ENCODE peak calls at places on chromosomes 2 and 18, in four cellular contexts. U, Y, I and A are unnamed samples.

GRCh38 chr18:23859466-23860352 is 154.8 kb upstream of the TTC39C start:
- DNase-seq in U (no peak), Y (no peak), I (no peak), A (no peak)

GRCh38 chr18:76490701-76491171 is 4.3 kb downstream of the ZNF516 start:
- DNase-seq in U (peak), Y (peak), I (no peak), A (peak)

GRCh38 chr18:51077217-51077616 is 47.2 kb downstream of the SMAD4 start:
- DNase-seq in U (peak), Y (no peak), I (peak), A (no peak)

GRCh38 chr2:128473175-128474013 is 154.7 kb upstream of the HS6ST1 start:
- DNase-seq in U (peak), Y (no peak), I (peak), A (no peak)

GRCh38 chr2:40353236-40353635 is 98.7 kb downstream of the SLC8A1 start:
- DNase-seq in U (peak), Y (no peak), I (peak), A (no peak)

GRCh38 chr2:144510206-144510991 is 9.5 kb downstream of the ZEB2 start:
- DNase-seq in U (no peak), Y (no peak), I (peak), A (no peak)

GRCh38 chr2:27921424-27921823 is 30.9 kb downstream of the BABAM2 start:
- DNase-seq in U (no peak), Y (no peak), I (no peak), A (no peak)

GRCh38 chr18:49747876-49748275 is 65.5 kb downstream of the ACAA2 start:
- DNase-seq in U (peak), Y (no peak), I (peak), A (no peak)

GRCh38 chr18:48036191-48036590 is 105.7 kb upstream of the SMAD2 start:
- DNase-seq in U (peak), Y (no peak), I (peak), A (no peak)

GRCh38 chr2:46308081-46308480 is 10.9 kb downstream of the EPAS1 start:
- DNase-seq in U (peak), Y (no peak), I (peak), A (no peak)

GRCh38 chr2:165815299-165815698 is 21.3 kb upstream of the GALNT3 start:
- DNase-seq in U (no peak), Y (no peak), I (no peak), A (no peak)

GRCh38 chr2:130854301-130854700 is 17.6 kb downstream of the ARHGEF4 start:
- DNase-seq in U (no peak), Y (no peak), I (no peak), A (no peak)

GRCh38 chr2:50345691-50346090 is 686.2 kb downstream of the NRXN1 start:
- DNase-seq in U (no peak), Y (no peak), I (no peak), A (no peak)

GRCh38 chr2:55843992-55844345 is 79.6 kb downstream of the EFEMP1 start:
- DNase-seq in U (no peak), Y (no peak), I (no peak), A (no peak)

GRCh38 chr2:161273038-161273760 is 35.0 kb upstream of the PSMD14 start:
- DNase-seq in U (peak), Y (peak), I (peak), A (peak)

GRCh38 chr18:62289047-62289446 is 36.1 kb upstream of the TNFRSF11A start:
- DNase-seq in U (no peak), Y (no peak), I (no peak), A (no peak)

GRCh38 chr18:74654637-74655036 is 57.0 kb downstream of the ZNF407 start:
- DNase-seq in U (peak), Y (peak), I (peak), A (no peak)

GRCh38 chr2:234203135-234203984 is 152.9 kb downstream of the SPP2 start:
- DNase-seq in U (peak), Y (no peak), I (peak), A (peak)

GRCh38 chr2:71684226-71685072 is 231.1 kb downstream of the DYSF start:
- DNase-seq in U (no peak), Y (no peak), I (no peak), A (no peak)

DNA sequence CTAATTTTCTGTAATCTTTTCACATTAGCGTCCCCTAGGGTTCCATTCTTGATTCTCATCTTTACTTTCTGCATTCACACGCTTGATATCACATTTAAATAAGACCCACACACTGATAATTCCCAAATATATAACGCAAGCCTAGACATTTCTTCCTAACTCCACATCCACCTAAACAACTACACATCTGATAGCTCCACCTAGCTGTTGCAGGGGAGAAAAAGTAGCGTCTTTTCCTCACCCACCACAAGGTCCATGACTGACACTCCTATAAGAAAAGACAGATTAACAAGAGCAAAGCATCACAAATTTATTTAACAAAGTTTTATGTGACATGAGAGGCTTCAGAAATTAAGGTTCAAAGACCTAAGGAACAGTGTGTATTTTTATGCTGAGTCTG is 862.2 kb upstream of the DDX18 start:
- DNase-seq in U (no peak), Y (peak), I (no peak), A (peak)
- TF ChIP-seq CTCF in U (no peak), Y (no peak), I (no peak), A (no peak)

GRCh38 chr2:21418456-21418855 is 294.7 kb downstream of the TDRD15 start:
- DNase-seq in U (no peak), Y (no peak), I (no peak), A (no peak)

GRCh38 chr2:21422724-21423522 is 299.2 kb downstream of the TDRD15 start:
- DNase-seq in U (no peak), Y (no peak), I (no peak), A (no peak)

GRCh38 chr2:21424375-21424774 is 300.6 kb downstream of the TDRD15 start:
- DNase-seq in U (no peak), Y (no peak), I (no peak), A (no peak)

GRCh38 chr2:21423854-21424253 is 300.1 kb downstream of the TDRD15 start:
- DNase-seq in U (no peak), Y (no peak), I (no peak), A (no peak)

GRCh38 chr2:21422050-21422449 is 298.3 kb downstream of the TDRD15 start:
- DNase-seq in U (no peak), Y (peak), I (no peak), A (peak)
- TF ChIP-seq CTCF in U (no peak), Y (peak), I (peak), A (no peak)

GRCh38 chr18:10032331-10032979 is 118.6 kb downstream of the VAPA start:
- DNase-seq in U (no peak), Y (peak), I (no peak), A (no peak)
- TF ChIP-seq CTCF in U (peak), Y (no peak), I (no peak), A (no peak)

GRCh38 chr2:1887915-1888314 is 143.6 kb upstream of the PXDN start:
- DNase-seq in U (peak), Y (no peak), I (peak), A (no peak)
- TF ChIP-seq CTCF in U (peak), Y (peak), I (peak), A (no peak)

GRCh38 chr2:1788478-1788959 is 44.2 kb upstream of the PXDN start:
- DNase-seq in U (no peak), Y (no peak), I (no peak), A (no peak)

GRCh38 chr2:1787799-1788477 is 43.6 kb upstream of the PXDN start:
- DNase-seq in U (no peak), Y (no peak), I (no peak), A (no peak)

GRCh38 chr2:1790996-1791395 is 46.7 kb upstream of the PXDN start:
- DNase-seq in U (no peak), Y (no peak), I (no peak), A (no peak)

GRCh38 chr2:1790473-1790872 is 46.2 kb upstream of the PXDN start:
- DNase-seq in U (no peak), Y (no peak), I (no peak), A (no peak)

GRCh38 chr2:1789610-1790009 is 45.3 kb upstream of the PXDN start:
- DNase-seq in U (no peak), Y (no peak), I (no peak), A (no peak)
- TF ChIP-seq CTCF in U (no peak), Y (peak), I (peak), A (no peak)

DNA sequence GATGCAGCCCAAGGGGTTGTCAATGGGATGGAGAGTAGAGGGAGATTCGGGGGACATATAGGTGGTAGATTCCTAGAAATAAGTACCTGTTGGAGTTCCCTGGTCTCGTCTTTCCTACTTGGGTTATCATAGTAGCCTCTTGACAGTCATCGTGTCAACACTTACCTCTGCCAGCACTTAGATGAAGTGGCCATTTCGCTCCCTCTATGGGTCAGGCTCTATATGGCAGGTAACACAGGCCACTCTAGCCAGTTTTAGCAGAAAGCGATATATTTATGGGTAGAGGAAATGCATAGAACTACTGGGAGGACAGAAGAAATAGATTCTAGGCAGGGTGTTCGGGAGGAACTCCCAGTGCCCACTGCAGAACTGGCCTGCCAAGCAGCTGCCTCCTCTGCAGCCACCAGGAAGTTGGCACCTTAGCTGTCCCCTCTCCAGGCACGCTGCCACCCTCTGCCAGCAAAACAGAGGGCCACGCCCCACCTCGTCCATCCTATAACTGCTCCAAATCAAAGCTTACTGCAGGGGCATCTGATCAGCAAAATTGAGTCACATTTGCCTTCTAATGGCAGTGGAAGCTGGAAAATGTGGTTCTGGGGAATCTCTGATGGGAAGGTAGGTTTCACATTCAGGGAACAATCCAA is 181.3 kb downstream of the INSIG2 start:
- DNase-seq in U (no peak), Y (no peak), I (no peak), A (peak)
- TF ChIP-seq CTCF in U (no peak), Y (peak), I (no peak), A (peak)